ENCODE peak calls at places on chromosomes 3 and 15, in seven cellular contexts. X is cardiac muscle cell, Q is heart right ventricle, P is endodermal cell, E is breast epithelium, S is Karpas-422, Y is colonic mucosa. L is an unnamed sample.

GRCh38 chr3:18445421-18446066 is 20.4 kb upstream of the SATB1 start:
- DNase-seq in E (no peak), S (no peak), P (peak; percentile 57), Y (peak; percentile 41), X (no peak), Q (no peak), L (no peak)

GRCh38 chr15:89760303-89761008 is 9.4 kb upstream of the MESP1 start:
- DNase-seq in Q (peak; percentile 79), X (peak; percentile 79), P (peak; percentile 98), S (peak; percentile 90), E (peak; percentile 90), Y (peak; percentile 94), L (peak; percentile 90)

GRCh38 chr15:61654918-61655317 is 405.3 kb downstream of the VPS13C start:
- DNase-seq in E (no peak), X (no peak), P (no peak), Q (no peak), S (no peak), Y (no peak), L (no peak)

GRCh38 chr15:99702895-99703602 is 30.2 kb downstream of the LYSMD4 start:
- DNase-seq in Y (no peak), S (no peak), Q (no peak), E (no peak), X (peak; percentile 50), P (no peak), L (peak; percentile 34)

GRCh38 chr3:64218329-64218728 is 6.9 kb downstream of the PRICKLE2 start:
- DNase-seq in Y (no peak), E (no peak), S (no peak), P (no peak), X (no peak), Q (no peak), L (no peak)

GRCh38 chr15:31296304-31297220 is 30.1 kb upstream of the KLF13 start:
- DNase-seq in S (no peak), E (peak; percentile 84), X (no peak), P (peak; percentile 45), Q (peak; percentile 4), Y (peak; percentile 89), L (peak; percentile 10)

GRCh38 chr3:13405614-13406013 is 14.5 kb downstream of the NUP210 start:
- DNase-seq in Q (no peak), X (no peak), E (no peak), S (no peak), Y (no peak), P (no peak), L (no peak)

GRCh38 chr3:74423867-74424266 is 190.6 kb downstream of the CNTN3 start:
- DNase-seq in E (no peak), Y (no peak), P (no peak), X (no peak), Q (no peak), S (no peak), L (no peak)

GRCh38 chr15:80832676-80833075 is 53.5 kb downstream of the CEMIP start:
- DNase-seq in X (no peak), Q (no peak), E (no peak), S (no peak), Y (no peak), P (no peak), L (peak; percentile 15)

GRCh38 chr3:186209810-186210752 is 101.2 kb upstream of the ETV5 start:
- DNase-seq in Y (peak; percentile 29), P (peak; percentile 83), E (no peak), S (no peak), X (peak; percentile 79), Q (peak; percentile 74), L (peak; percentile 68)

GRCh38 chr3:42796332-42796885 is 7.9 kb downstream of the HIGD1A start:
- DNase-seq in X (no peak), Q (no peak), E (no peak), S (no peak), P (no peak), Y (no peak), L (no peak)

GRCh38 chr3:102332205-102332604 is 102.6 kb upstream of the ZPLD1 start:
- DNase-seq in Q (no peak), X (no peak), E (no peak), S (no peak), Y (no peak), P (no peak), L (no peak)

GRCh38 chr15:74196175-74196574 is 6.4 kb downstream of the STRA6 start:
- DNase-seq in X (peak; percentile 98), Y (peak; percentile 85), S (no peak), P (no peak), Q (peak; percentile 25), E (no peak), L (peak; percentile 93)

GRCh38 chr15:68794869-68795268 is 25.8 kb downstream of the ANP32A start:
- DNase-seq in P (no peak), X (no peak), Q (no peak), E (no peak), S (no peak), Y (no peak), L (no peak)

GRCh38 chr3:62940763-62941632 is 65.8 kb upstream of the CADPS start:
- DNase-seq in Q (no peak), P (peak; percentile 53), S (no peak), X (no peak), E (no peak), Y (no peak), L (peak; percentile 16)

GRCh38 chr3:149816986-149817385 is 4.0 kb downstream of the RNF13 start:
- DNase-seq in P (no peak), X (peak; percentile 80), Q (no peak), E (no peak), S (no peak), Y (no peak), L (peak; percentile 54)

GRCh38 chr3:143972495-143973351 is 1.1 kb downstream of the DIPK2A start:
- DNase-seq in E (peak; percentile 69), S (peak; percentile 93), Y (peak; percentile 79), Q (peak; percentile 69), P (peak; percentile 83), X (peak; percentile 87), L (peak; percentile 93)

GRCh38 chr3:193452338-193452737 is 73.8 kb upstream of the ATP13A5 start:
- DNase-seq in E (no peak), X (no peak), Q (no peak), P (no peak), Y (no peak), S (peak; percentile 82), L (peak; percentile 16)

GRCh38 chr3:42613462-42613861 is 13.0 kb downstream of the NKTR start:
- DNase-seq in Y (no peak), P (no peak), X (no peak), E (no peak), S (no peak), Q (no peak), L (peak; percentile 33)

GRCh38 chr15:74202461-74203401 is at the start of gene STRA6:
- DNase-seq in S (no peak), E (no peak), X (no peak), Q (no peak), P (peak; percentile 98), Y (no peak), L (peak; percentile 72)

GRCh38 chr3:55826097-55826496 is 339.0 kb upstream of the WNT5A start:
- DNase-seq in Y (no peak), S (no peak), Q (no peak), X (no peak), P (no peak), E (no peak), L (no peak)

GRCh38 chr3:55824406-55824805 is 337.3 kb upstream of the WNT5A start:
- DNase-seq in P (no peak), E (no peak), Q (no peak), Y (no peak), X (no peak), S (no peak), L (no peak)

GRCh38 chr3:55826731-55827496 is 339.8 kb upstream of the WNT5A start:
- DNase-seq in X (peak; percentile 60), P (no peak), E (no peak), Q (no peak), Y (no peak), S (no peak), L (peak; percentile 52)

GRCh38 chr3:55823829-55824228 is 336.7 kb upstream of the WNT5A start:
- DNase-seq in S (no peak), X (no peak), Y (no peak), Q (no peak), P (no peak), E (no peak), L (no peak)

GRCh38 chr3:55828712-55829111 is 341.6 kb upstream of the WNT5A start:
- DNase-seq in Y (no peak), S (no peak), X (no peak), E (no peak), Q (no peak), P (no peak), L (no peak)
- H3K4me1 ChIP-seq in Y (no peaks in the 10 kb centered on the region), S (no peaks in the 10 kb centered on the region), X (peaks cover 9% of the 10 kb centered on the region), E (no peaks in the 10 kb centered on the region), Q (no peaks in the 10 kb centered on the region), P (no peaks in the 10 kb centered on the region), L (no peaks in the 10 kb centered on the region)

GRCh38 chr3:9416139-9416780 is 18.8 kb downstream of the SETD5 start:
- DNase-seq in S (no peak), E (no peak), Y (no peak), Q (no peak), P (no peak), X (peak; percentile 23), L (no peak)
- H3K4me1 ChIP-seq in S (peaks cover 14% of the 10 kb centered on the region), E (no peaks in the 10 kb centered on the region), Y (peaks cover 9% of the 10 kb centered on the region), Q (peaks cover 52% of the 10 kb centered on the region), P (no peaks in the 10 kb centered on the region), X (peaks cover 13% of the 10 kb centered on the region), L (peaks cover 49% of the 10 kb centered on the region)

GRCh38 chr3:191302451-191302850 is 26.7 kb upstream of the CCDC50 start:
- DNase-seq in X (no peak), Q (no peak), Y (no peak), E (no peak), S (no peak), P (no peak), L (no peak)
- H3K4me1 ChIP-seq in X (no peaks in the 10 kb centered on the region), Q (no peaks in the 10 kb centered on the region), Y (no peaks in the 10 kb centered on the region), E (no peaks in the 10 kb centered on the region), S (no peaks in the 10 kb centered on the region), P (no peaks in the 10 kb centered on the region), L (no peaks in the 10 kb centered on the region)

GRCh38 chr3:172787746-172788145 is 37.2 kb downstream of the ECT2 start:
- DNase-seq in S (no peak), P (no peak), E (no peak), X (no peak), Y (no peak), Q (no peak), L (peak; percentile 33)
- H3K4me1 ChIP-seq in S (no peaks in the 10 kb centered on the region), P (no peaks in the 10 kb centered on the region), E (no peaks in the 10 kb centered on the region), X (peaks cover 24% of the 10 kb centered on the region), Y (no peaks in the 10 kb centered on the region), Q (no peaks in the 10 kb centered on the region), L (peaks cover 13% of the 10 kb centered on the region)

DNA sequence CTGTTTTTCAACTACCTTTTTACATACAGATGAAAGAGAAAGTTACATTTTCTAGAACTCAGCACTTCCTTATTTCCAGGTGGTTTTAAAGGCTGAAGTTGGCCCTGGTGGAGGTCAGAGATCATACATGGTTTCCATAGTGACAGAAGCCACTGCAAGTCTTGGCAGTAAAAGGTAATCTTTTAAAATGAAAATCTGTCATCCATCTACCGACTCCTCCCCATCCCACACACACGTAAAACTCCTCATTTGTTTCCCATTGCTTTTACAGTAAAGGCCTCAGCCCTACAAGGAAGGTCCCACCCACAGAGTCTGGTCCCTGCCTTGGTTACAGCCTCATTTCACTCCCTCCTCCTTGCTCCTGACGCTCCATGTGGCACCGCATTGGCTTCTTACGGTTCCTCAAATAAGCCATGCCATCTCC is 2.8 kb downstream of the CYP19A1 start:
- DNase-seq in Q (no peak), E (no peak), S (no peak), Y (peak; percentile 53), P (no peak), X (no peak), L (no peak)
- H3K4me1 ChIP-seq in Q (peaks cover 12% of the 10 kb centered on the region), E (no peaks in the 10 kb centered on the region), S (no peaks in the 10 kb centered on the region), Y (peaks cover 13% of the 10 kb centered on the region), P (no peaks in the 10 kb centered on the region), X (peaks cover 14% of the 10 kb centered on the region), L (peaks cover 33% of the 10 kb centered on the region)

GRCh38 chr3:189308594-189308993 is 136.8 kb downstream of the TPRG1 start:
- DNase-seq in X (no peak), S (no peak), E (no peak), Y (no peak), P (no peak), Q (no peak), L (no peak)
- H3K4me1 ChIP-seq in X (no peaks in the 10 kb centered on the region), S (no peaks in the 10 kb centered on the region), E (no peaks in the 10 kb centered on the region), Y (peaks cover 5% of the 10 kb centered on the region), P (peaks cover 4% of the 10 kb centered on the region), Q (no peaks in the 10 kb centered on the region), L (peaks cover 9% of the 10 kb centered on the region)